ENCODE peak calls at places on chromosomes 13 and 19, in six cellular contexts. L, Z, K, Y, G and R are unnamed samples.

GRCh38 chr19:3983936-3984583 is 1.2 kb downstream of the EEF2 start:
- DNase-seq in K (peak; percentile 52), G (peak; percentile 39), Z (peak; percentile 45), Y (peak; percentile 47), L (peak; percentile 29), R (no peak)

GRCh38 chr19:20423381-20424207 is 142.0 kb downstream of the ZNF737 start:
- DNase-seq in G (peak; percentile 96), L (peak; percentile 34), Y (peak; percentile 7), K (peak; percentile 82), Z (peak; percentile 61), R (peak; percentile 31)

GRCh38 chr19:35555301-35556005 is 8.0 kb downstream of the ATP4A start:
- DNase-seq in Z (peak; percentile 73), L (peak; percentile 74), Y (peak; percentile 35), G (peak; percentile 8), K (peak; percentile 24), R (peak; percentile 21)

GRCh38 chr13:94858856-94859811 is 146.8 kb upstream of the SOX21 start:
- DNase-seq in Y (peak; percentile 5), K (peak; percentile 94), G (no peak), Z (no peak), L (peak; percentile 39), R (no peak)

GRCh38 chr19:18710186-18710585 is 26.7 kb downstream of the CRTC1 start:
- DNase-seq in L (no peak), K (no peak), Y (no peak), Z (no peak), G (no peak), R (no peak)

GRCh38 chr13:73060251-73061160 is 1.7 kb downstream of the KLF5 start:
- DNase-seq in Z (no peak), L (no peak), G (peak; percentile 85), K (peak; percentile 80), Y (peak; percentile 82), R (peak; percentile 12)

GRCh38 chr13:20901668-20902437 is 693 bp downstream of the XPO4 start:
- DNase-seq in Y (peak; percentile 13), K (peak; percentile 67), Z (no peak), G (peak; percentile 51), L (peak; percentile 41), R (no peak)

GRCh38 chr13:30608364-30608763 is 9.4 kb upstream of the USPL1 start:
- DNase-seq in L (no peak), Y (no peak), G (no peak), Z (no peak), K (no peak), R (no peak)

GRCh38 chr13:106213028-106213427 is 322.4 kb downstream of the EFNB2 start:
- DNase-seq in L (no peak), K (no peak), Y (no peak), G (no peak), Z (no peak), R (peak; percentile 27)

GRCh38 chr13:49731766-49732165 is 40.5 kb upstream of the EBPL start:
- DNase-seq in K (peak; percentile 82), Z (no peak), Y (peak; percentile 91), G (no peak), L (no peak), R (no peak)

GRCh38 chr19:3194063-3194702 is 8.5 kb downstream of the NCLN start:
- DNase-seq in K (no peak), L (no peak), Y (no peak), G (no peak), Z (no peak), R (no peak)

GRCh38 chr19:38678217-38678890 is 30.9 kb downstream of the ACTN4 start:
- DNase-seq in Y (no peak), L (no peak), Z (no peak), K (no peak), G (no peak), R (no peak)
- H2BK5ac ChIP-seq in Y (peak overlapping the region; percentile 7), L (no peak overlapping the region), Z (peak overlapping the region; percentile 27), K (no peak overlapping the region), G (peak overlapping the region; percentile 29), R (peak overlapping the region; percentile 29)

DNA sequence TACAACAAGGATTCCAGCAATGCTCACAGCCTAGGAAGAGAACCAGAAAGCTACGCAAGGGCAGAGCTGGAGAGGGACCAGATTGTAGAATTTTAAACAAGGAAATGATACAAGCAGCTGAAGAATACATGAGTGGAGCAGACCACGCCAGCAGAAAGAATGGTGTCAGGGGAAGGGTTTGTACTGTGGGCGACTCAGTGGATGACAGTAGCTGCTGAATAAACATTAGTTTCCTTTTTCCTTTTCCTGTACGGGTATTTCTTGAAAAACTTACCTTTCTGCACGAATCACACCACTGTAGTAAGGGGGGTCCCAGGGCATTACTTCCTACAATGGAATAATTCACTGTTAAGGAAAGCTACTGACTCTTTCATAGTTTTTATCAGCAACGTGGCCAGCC is 30.6 kb downstream of the MIPEP start:
- DNase-seq in L (no peak), K (no peak), Y (peak; percentile 43), Z (no peak), G (no peak), R (no peak)
- H4K91ac ChIP-seq in L (no peak overlapping the region), K (no peak overlapping the region), Y (no peak overlapping the region), Z (no peak overlapping the region), G (no peak overlapping the region), R (no peak overlapping the region)

GRCh38 chr19:47095707-47096704 is 17.6 kb downstream of the ZC3H4 start:
- DNase-seq in L (no peak), K (no peak), G (no peak), Z (no peak), Y (no peak), R (no peak)
- H3K4me1 ChIP-seq in L (peaks cover 2% of the 10 kb centered on the region), K (peaks cover 28% of the 10 kb centered on the region), G (no peaks in the 10 kb centered on the region), Z (peaks cover 8% of the 10 kb centered on the region), Y (peaks cover 7% of the 10 kb centered on the region), R (peaks cover 23% of the 10 kb centered on the region)

DNA sequence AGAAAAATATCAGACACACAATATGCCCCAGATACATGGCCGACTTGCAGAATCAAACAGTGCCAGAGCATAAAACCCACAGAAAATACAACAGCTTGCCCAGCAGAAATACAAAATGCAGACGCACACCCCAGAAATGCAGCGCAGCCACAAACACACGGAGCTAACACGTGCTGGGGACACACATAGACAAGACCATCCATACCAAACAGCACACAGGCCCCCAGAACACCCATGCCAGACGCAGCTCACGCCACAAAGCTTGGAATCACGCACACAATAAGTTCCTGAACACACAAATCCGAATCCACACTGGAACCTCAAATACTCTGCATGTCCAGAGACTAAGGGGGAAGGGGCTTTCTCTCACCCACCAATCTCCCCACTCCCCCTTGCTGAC is 17.1 kb downstream of the CCDC97 start:
- DNase-seq in K (peak; percentile 41), L (no peak), Y (no peak), G (no peak), Z (no peak), R (no peak)
- H2BK5ac ChIP-seq in K (no peak overlapping the region), L (no peak overlapping the region), Y (peak overlapping the region; percentile 58), G (peak overlapping the region; percentile 60), Z (peak overlapping the region; percentile 96), R (no peak overlapping the region)

GRCh38 chr13:40495620-40496001 is 170.8 kb downstream of the FOXO1 start:
- DNase-seq in Y (no peak), Z (no peak), L (no peak), K (no peak), G (no peak), R (no peak)

GRCh38 chr13:40494932-40495619 is 171.4 kb downstream of the FOXO1 start:
- DNase-seq in Y (no peak), Z (no peak), L (no peak), K (no peak), G (no peak), R (no peak)

GRCh38 chr13:40494513-40494912 is 171.9 kb downstream of the FOXO1 start:
- DNase-seq in K (peak; percentile 1), L (no peak), Y (no peak), Z (no peak), G (no peak), R (no peak)

GRCh38 chr13:40498461-40498860 is 168.0 kb downstream of the FOXO1 start:
- DNase-seq in Y (no peak), G (peak; percentile 64), Z (no peak), K (no peak), L (no peak), R (no peak)

DNA sequence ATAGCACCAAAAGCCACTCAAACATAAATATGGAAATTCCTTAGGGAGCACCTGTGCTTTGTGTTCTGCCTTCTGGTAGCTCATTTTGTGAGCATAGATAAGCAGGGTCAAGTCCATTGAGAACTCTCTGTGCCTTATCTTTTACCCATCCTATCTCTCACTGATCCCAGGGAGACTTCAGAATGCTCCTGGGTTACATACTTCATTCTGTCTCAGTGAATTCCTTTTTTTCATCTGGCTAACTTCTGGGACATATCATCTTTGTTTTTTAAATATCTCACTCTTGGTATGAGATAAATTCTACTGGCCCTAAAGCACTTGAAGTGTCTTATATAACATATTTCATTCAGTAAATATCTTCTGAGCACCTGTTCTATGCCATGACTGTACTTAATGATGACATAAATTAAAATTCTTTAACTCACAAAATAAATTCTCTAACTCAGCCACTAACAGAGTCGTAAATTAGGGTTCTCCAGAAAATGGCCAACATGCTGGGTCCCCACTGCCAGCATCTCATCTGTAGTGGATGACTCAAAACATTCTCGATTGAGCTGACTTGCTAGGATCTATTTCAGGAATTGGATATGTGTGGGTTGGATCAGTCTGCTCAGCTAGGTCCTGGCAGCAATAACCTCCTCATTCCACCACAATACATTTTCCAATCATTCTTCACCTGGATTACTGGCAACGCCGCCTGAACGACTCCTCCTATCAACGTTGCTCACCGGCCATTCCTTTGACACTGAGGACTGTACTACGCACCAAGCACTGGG is 170.2 kb downstream of the FOXO1 start:
- DNase-seq in L (no peak), G (peak; percentile 88), K (no peak), Z (no peak), Y (no peak), R (no peak)
- H4K91ac ChIP-seq in L (no peak overlapping the region), G (no peak overlapping the region), K (no peak overlapping the region), Z (no peak overlapping the region), Y (no peak overlapping the region), R (no peak overlapping the region)

GRCh38 chr13:109154146-109154545 is 524.7 kb downstream of the MYO16 start:
- DNase-seq in Z (no peak), L (no peak), Y (no peak), G (peak; percentile 60), K (peak; percentile 84), R (no peak)

GRCh38 chr13:109154546-109154945 is 525.1 kb downstream of the MYO16 start:
- DNase-seq in G (peak; percentile 51), L (no peak), Y (no peak), Z (no peak), K (peak; percentile 45), R (no peak)

GRCh38 chr13:109157275-109157674 is 527.9 kb downstream of the MYO16 start:
- DNase-seq in K (no peak), Z (no peak), L (peak; percentile 50), G (peak; percentile 40), Y (no peak), R (no peak)

GRCh38 chr13:109156181-109156935 is 526.9 kb downstream of the MYO16 start:
- DNase-seq in L (no peak), Z (no peak), K (peak; percentile 85), G (peak; percentile 93), Y (peak; percentile 86), R (no peak)

DNA sequence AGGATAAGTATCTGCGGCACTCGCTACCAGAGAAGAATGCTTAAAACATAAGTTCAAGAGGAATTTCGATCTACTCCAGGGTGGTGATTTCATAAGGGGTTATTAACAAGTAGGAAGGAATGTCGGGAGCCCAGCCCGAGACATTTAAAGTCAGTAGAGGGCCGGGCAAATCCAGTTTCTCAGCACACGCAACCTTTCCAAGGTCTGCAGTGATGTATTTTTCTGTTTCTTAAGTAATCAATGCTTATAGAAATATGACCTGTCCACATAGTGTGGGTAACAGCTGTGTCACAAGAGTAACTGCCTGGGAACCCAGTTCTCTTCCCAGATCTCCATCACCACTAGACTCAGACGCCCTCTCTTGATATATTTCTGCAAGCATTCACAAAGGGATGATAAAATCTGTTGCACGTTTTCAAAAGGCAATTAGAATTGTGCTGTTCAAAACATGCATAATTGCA is 525.9 kb downstream of the MYO16 start:
- DNase-seq in K (peak; percentile 95), Y (peak; percentile 50), G (peak; percentile 92), L (no peak), Z (no peak), R (no peak)
- H3K4me1 ChIP-seq in K (peaks cover 22% of the 10 kb centered on the region), Y (peaks cover 25% of the 10 kb centered on the region), G (peaks cover 11% of the 10 kb centered on the region), L (no peaks in the 10 kb centered on the region), Z (peaks cover 6% of the 10 kb centered on the region), R (peaks cover 14% of the 10 kb centered on the region)

GRCh38 chr19:12052571-12053169 is at the start of gene ZNF878:
- DNase-seq in Z (peak; percentile 97), L (peak; percentile 98), Y (peak; percentile 85), G (peak; percentile 97), K (peak; percentile 91), R (peak; percentile 93)
- H2BK5ac ChIP-seq in Z (peak within 1 kb of the TSS; percentile 72), L (no peak within 1 kb of the TSS), Y (peak within 1 kb of the TSS; percentile 22), G (peak within 1 kb of the TSS; percentile 61), K (no peak within 1 kb of the TSS), R (no peak within 1 kb of the TSS)